ENCODE peak calls at places on chromosomes 6 and 20, in six cellular contexts. D is NCI-H526 treated with DMSO at 0.1 percent for 48 hours, X is prostate gland, M is keratinocyte, L is HT1080, G is HCT116. V is an unnamed sample.
A peak's percentile ranks its signal among the peaks of the same experiment; 100 is the strongest.

GRCh38 chr20:5191829-5192569 is 65.2 kb downstream of the CDS2 start:
- DNase-seq in D (peak; percentile 50), X (peak; percentile 50), M (peak; percentile 38), L (peak; percentile 74), G (peak; percentile 51), V (peak; percentile 81)

GRCh38 chr6:150635906-150636514 is 36.3 kb downstream of the PLEKHG1 start:
- DNase-seq in D (no peak), X (no peak), M (no peak), L (no peak), G (no peak), V (no peak)

GRCh38 chr6:112571886-112572285 is 224.8 kb downstream of the RFPL4B start:
- DNase-seq in D (no peak), X (no peak), M (no peak), L (no peak), G (no peak), V (no peak)

GRCh38 chr6:143941852-143942627 is 66.0 kb downstream of the PLAGL1 start:
- DNase-seq in D (peak; percentile 47), X (peak; percentile 14), M (no peak), L (peak; percentile 51), G (peak; percentile 51), V (peak; percentile 49)

GRCh38 chr20:44576297-44576696 is 6.1 kb upstream of the PKIG start:
- DNase-seq in D (peak; percentile 15), X (no peak), M (no peak), L (peak; percentile 55), G (no peak), V (peak; percentile 55)

GRCh38 chr6:123524781-123525180 is 112.0 kb downstream of the TRDN start:
- DNase-seq in D (no peak), X (no peak), M (no peak), L (no peak), G (no peak), V (no peak)

GRCh38 chr6:166592818-166593217 is 6.3 kb upstream of the RAMACL start:
- DNase-seq in D (no peak), X (no peak), M (no peak), L (no peak), G (no peak), V (no peak)

GRCh38 chr6:116500969-116501433 is 10.4 kb upstream of the CALHM5 start:
- DNase-seq in D (no peak), X (no peak), M (peak; percentile 1), L (peak; percentile 43), G (no peak), V (no peak)

GRCh38 chr20:24936526-24937407 is 12.3 kb upstream of the CST7 start:
- DNase-seq in D (no peak), X (no peak), M (no peak), L (no peak), G (no peak), V (no peak)

GRCh38 chr20:4383966-4384365 is 337.7 kb upstream of the PRND start:
- DNase-seq in D (no peak), X (no peak), M (no peak), L (no peak), G (no peak), V (no peak)

GRCh38 chr20:51199920-51200319 is 177.0 kb upstream of the KCNG1 start:
- DNase-seq in D (no peak), X (no peak), M (no peak), L (no peak), G (no peak), V (no peak)

GRCh38 chr6:25363429-25363828 is 84.3 kb downstream of the CARMIL1 start:
- DNase-seq in D (no peak), X (no peak), M (no peak), L (no peak), G (no peak), V (no peak)

GRCh38 chr6:70241031-70241430 is 61.9 kb downstream of the COL9A1 start:
- DNase-seq in D (no peak), X (peak; percentile 70), M (no peak), L (no peak), G (no peak), V (no peak)

GRCh38 chr6:107956586-107957164 is 1.3 kb downstream of the SEC63 start:
- DNase-seq in D (no peak), X (no peak), M (no peak), L (no peak), G (no peak), V (no peak)

GRCh38 chr20:18739785-18740184 is 73.8 kb upstream of the SCP2D1 start:
- DNase-seq in D (no peak), X (no peak), M (no peak), L (no peak), G (no peak), V (no peak)

GRCh38 chr20:51579137-51579536 is 36.6 kb upstream of the NFATC2 start:
- DNase-seq in D (no peak), X (no peak), M (no peak), L (peak; percentile 55), G (no peak), V (no peak)

GRCh38 chr20:53163486-53163885 is 191.3 kb downstream of the TSHZ2 start:
- DNase-seq in D (no peak), X (no peak), M (no peak), L (peak; percentile 11), G (no peak), V (no peak)

GRCh38 chr6:112780498-112781096 is 433.5 kb downstream of the RFPL4B start:
- DNase-seq in D (peak; percentile 39), X (peak; percentile 68), M (peak; percentile 26), L (peak; percentile 75), G (peak; percentile 75), V (peak; percentile 47)

GRCh38 chr6:63799813-63800212 is 164.2 kb downstream of the PHF3 start:
- DNase-seq in D (no peak), X (no peak), M (no peak), L (no peak), G (no peak), V (no peak)

GRCh38 chr6:76861403-76861802 is 601.9 kb downstream of the HTR1B start:
- DNase-seq in D (no peak), X (no peak), M (no peak), L (peak; percentile 12), G (peak; percentile 7), V (no peak)

V was measured in GM10248.